ENCODE peak calls at places on chromosomes 4 and X, in seven cellular contexts. I, U, D, T, W, N and H are unnamed samples.

GRCh38 chr4:93313207-93313606 is 515.3 kb upstream of the ATOH1 start:
- DNase-seq in I (peak), U (no peak), D (no peak), T (no peak), W (no peak), N (no peak), H (no peak)

GRCh38 chrX:127112726-127113125 is 293.2 kb downstream of the PRR32 start:
- DNase-seq in I (no peak), U (no peak), D (no peak), T (no peak), W (no peak), N (no peak), H (no peak)

GRCh38 chrX:101287402-101287801 is 3.7 kb downstream of the TAF7L start:
- DNase-seq in I (peak), U (peak), D (no peak), T (peak), W (peak), N (no peak), H (peak)

GRCh38 chr4:134906404-134907023 is 704.9 kb upstream of the PABPC4L start:
- DNase-seq in I (peak), U (peak), D (no peak), T (no peak), W (peak), N (no peak), H (peak)

GRCh38 chr4:143352052-143352451 is 15.4 kb downstream of the GAB1 start:
- DNase-seq in I (peak), U (no peak), D (no peak), T (peak), W (no peak), N (no peak), H (no peak)

GRCh38 chr4:10605056-10605455 is 79.5 kb downstream of the CLNK start:
- DNase-seq in I (no peak), U (no peak), D (no peak), T (no peak), W (no peak), N (no peak), H (no peak)

GRCh38 chr4:38317238-38317637 is 346.8 kb upstream of the KLF3 start:
- DNase-seq in I (no peak), U (no peak), D (no peak), T (no peak), W (no peak), N (no peak), H (no peak)

GRCh38 chr4:140000232-140000631 is 153.8 kb downstream of the MAML3 start:
- DNase-seq in I (no peak), U (no peak), D (no peak), T (no peak), W (no peak), N (no peak), H (no peak)

GRCh38 chr4:74365761-74366160 is 816 bp downstream of the EREG start:
- DNase-seq in I (peak), U (no peak), D (no peak), T (no peak), W (peak), N (no peak), H (peak)

GRCh38 chr4:177574446-177574845 is 132.2 kb upstream of the AGA start:
- DNase-seq in I (no peak), U (no peak), D (no peak), T (no peak), W (peak), N (no peak), H (no peak)

GRCh38 chrX:131812847-131813825 is 210.0 kb upstream of the STK26 start:
- DNase-seq in I (peak), U (peak), D (no peak), T (peak), W (no peak), N (peak), H (no peak)

GRCh38 chrX:16484338-16484737 is 165.6 kb upstream of the S100G start:
- DNase-seq in I (peak), U (peak), D (no peak), T (no peak), W (no peak), N (no peak), H (no peak)

GRCh38 chr4:153485860-153486259 is 19.7 kb downstream of the TMEM131L start:
- DNase-seq in I (no peak), U (no peak), D (no peak), T (no peak), W (no peak), N (no peak), H (no peak)

GRCh38 chr4:86302242-86302641 is 57.6 kb downstream of the MAPK10 start:
- DNase-seq in I (no peak), U (no peak), D (no peak), T (peak), W (peak), N (no peak), H (peak)

GRCh38 chr4:139154952-139155557 is 22.0 kb downstream of the ELF2 start:
- DNase-seq in I (no peak), U (no peak), D (no peak), T (no peak), W (no peak), N (no peak), H (no peak)

GRCh38 chrX:68018248-68019203 is 414.8 kb downstream of the OPHN1 start:
- DNase-seq in I (peak), U (peak), D (no peak), T (peak), W (peak), N (no peak), H (peak)

GRCh38 chrX:53682885-53683555 is 3.5 kb downstream of the HUWE1 start:
- DNase-seq in I (peak), U (peak), D (no peak), T (no peak), W (peak), N (no peak), H (peak)

GRCh38 chr4:154503598-154503997 is 12.0 kb upstream of the DCHS2 start:
- DNase-seq in I (peak), U (no peak), D (no peak), T (no peak), W (peak), N (no peak), H (peak)

GRCh38 chr4:128908735-128909134 is 99.2 kb downstream of the JADE1 start:
- DNase-seq in I (no peak), U (no peak), D (no peak), T (no peak), W (no peak), N (no peak), H (no peak)

GRCh38 chr4:26028793-26029511 is 114.9 kb downstream of the SMIM20 start:
- DNase-seq in I (no peak), U (peak), D (no peak), T (no peak), W (peak), N (no peak), H (peak)

GRCh38 chr4:3046149-3046548 is 28.2 kb downstream of the HTT-AS start:
- DNase-seq in I (peak), U (no peak), D (no peak), T (no peak), W (no peak), N (no peak), H (no peak)